ENCODE peak calls at places on chromosomes 12 and 14, in eight cellular contexts. One of them, this sample, is unnamed.

GRCh38 chr14:96586921-96587822 is 85.0 kb downstream of the PAPOLA start:
- DNase-seq in stomach: no peak
- DNase-seq in HepG2: no peak
- DNase-seq in suprapubic skin: no peak
- DNase-seq in sigmoid colon: peak
- DNase-seq in upper lobe of left lung: no peak
- DNase-seq in K562: no peak
- DNase-seq in GM12878: no peak
- DNase-seq in this sample: no peak

GRCh38 chr14:91277546-91278382 is 33.3 kb upstream of the GPR68 start:
- DNase-seq in stomach: no peak
- DNase-seq in HepG2: no peak
- DNase-seq in suprapubic skin: no peak
- DNase-seq in sigmoid colon: no peak
- DNase-seq in upper lobe of left lung: no peak
- DNase-seq in K562: no peak
- DNase-seq in GM12878: no peak
- DNase-seq in this sample: no peak

GRCh38 chr12:108619369-108620160 is 14.1 kb downstream of the SELPLG start:
- DNase-seq in stomach: no peak
- DNase-seq in HepG2: no peak
- DNase-seq in suprapubic skin: no peak
- DNase-seq in sigmoid colon: no peak
- DNase-seq in upper lobe of left lung: no peak
- DNase-seq in K562: no peak
- DNase-seq in GM12878: no peak
- DNase-seq in this sample: no peak

GRCh38 chr12:45285717-45286116 is 69.8 kb downstream of the ANO6 start:
- DNase-seq in stomach: no peak
- DNase-seq in HepG2: no peak
- DNase-seq in suprapubic skin: no peak
- DNase-seq in sigmoid colon: no peak
- DNase-seq in upper lobe of left lung: no peak
- DNase-seq in K562: peak
- DNase-seq in GM12878: no peak
- DNase-seq in this sample: no peak

GRCh38 chr14:50667491-50668007 is 557 bp downstream of the SAV1 start:
- DNase-seq in stomach: peak
- DNase-seq in HepG2: no peak
- DNase-seq in suprapubic skin: peak
- DNase-seq in sigmoid colon: peak
- DNase-seq in upper lobe of left lung: peak
- DNase-seq in K562: peak
- DNase-seq in GM12878: no peak
- DNase-seq in this sample: peak

GRCh38 chr14:61003571-61003970 is 22.5 kb downstream of the SLC38A6 start:
- DNase-seq in stomach: no peak
- DNase-seq in HepG2: no peak
- DNase-seq in suprapubic skin: no peak
- DNase-seq in sigmoid colon: no peak
- DNase-seq in upper lobe of left lung: no peak
- DNase-seq in K562: no peak
- DNase-seq in GM12878: no peak
- DNase-seq in this sample: no peak

GRCh38 chr14:104253223-104253822 is 114.9 kb downstream of the KIF26A start:
- DNase-seq in stomach: no peak
- DNase-seq in HepG2: no peak
- DNase-seq in suprapubic skin: no peak
- DNase-seq in sigmoid colon: no peak
- DNase-seq in upper lobe of left lung: peak
- DNase-seq in K562: no peak
- DNase-seq in GM12878: no peak
- DNase-seq in this sample: no peak

GRCh38 chr12:8541591-8541990 is 886 bp upstream of the CLEC4E start:
- DNase-seq in stomach: no peak
- DNase-seq in HepG2: no peak
- DNase-seq in suprapubic skin: no peak
- DNase-seq in sigmoid colon: no peak
- DNase-seq in upper lobe of left lung: no peak
- DNase-seq in K562: no peak
- DNase-seq in GM12878: no peak
- DNase-seq in this sample: no peak

GRCh38 chr14:90820958-90821357 is 4.7 kb upstream of the TTC7B start:
- DNase-seq in stomach: peak
- DNase-seq in HepG2: no peak
- DNase-seq in suprapubic skin: no peak
- DNase-seq in sigmoid colon: no peak
- DNase-seq in upper lobe of left lung: no peak
- DNase-seq in K562: no peak
- DNase-seq in GM12878: no peak
- DNase-seq in this sample: peak

GRCh38 chr12:86838709-86839108 is 582.5 kb upstream of the MGAT4C start:
- DNase-seq in stomach: no peak
- DNase-seq in HepG2: no peak
- DNase-seq in suprapubic skin: no peak
- DNase-seq in sigmoid colon: no peak
- DNase-seq in upper lobe of left lung: no peak
- DNase-seq in K562: no peak
- DNase-seq in GM12878: no peak
- DNase-seq in this sample: no peak

GRCh38 chr14:73759183-73759713 is 45.1 kb upstream of the PNMA1 start:
- DNase-seq in stomach: peak
- DNase-seq in HepG2: no peak
- DNase-seq in suprapubic skin: peak
- DNase-seq in sigmoid colon: peak
- DNase-seq in upper lobe of left lung: peak
- DNase-seq in K562: peak
- DNase-seq in GM12878: no peak
- DNase-seq in this sample: peak

GRCh38 chr12:51730745-51731144 is 117.8 kb downstream of the FIGNL2 start:
- DNase-seq in stomach: no peak
- DNase-seq in HepG2: no peak
- DNase-seq in suprapubic skin: no peak
- DNase-seq in sigmoid colon: no peak
- DNase-seq in upper lobe of left lung: no peak
- DNase-seq in K562: no peak
- DNase-seq in GM12878: no peak
- DNase-seq in this sample: no peak

GRCh38 chr12:104370989-104371870 is 67.7 kb downstream of the EID3 start:
- DNase-seq in stomach: no peak
- DNase-seq in HepG2: no peak
- DNase-seq in suprapubic skin: no peak
- DNase-seq in sigmoid colon: no peak
- DNase-seq in upper lobe of left lung: no peak
- DNase-seq in K562: no peak
- DNase-seq in GM12878: no peak
- DNase-seq in this sample: no peak

GRCh38 chr12:132986885-132987225 is 688 bp downstream of the ZNF26 start:
- DNase-seq in stomach: no peak
- DNase-seq in HepG2: peak
- DNase-seq in suprapubic skin: no peak
- DNase-seq in sigmoid colon: no peak
- DNase-seq in upper lobe of left lung: no peak
- DNase-seq in K562: no peak
- DNase-seq in GM12878: no peak
- DNase-seq in this sample: no peak

GRCh38 chr12:52390739-52391617 is 5.5 kb upstream of the KRT84 start:
- DNase-seq in stomach: no peak
- DNase-seq in HepG2: peak
- DNase-seq in suprapubic skin: no peak
- DNase-seq in sigmoid colon: peak
- DNase-seq in upper lobe of left lung: no peak
- DNase-seq in K562: peak
- DNase-seq in GM12878: no peak
- DNase-seq in this sample: peak

GRCh38 chr12:13343380-13343779 is 146.9 kb downstream of the EMP1 start:
- DNase-seq in stomach: no peak
- DNase-seq in HepG2: no peak
- DNase-seq in suprapubic skin: no peak
- DNase-seq in sigmoid colon: no peak
- DNase-seq in upper lobe of left lung: no peak
- DNase-seq in K562: no peak
- DNase-seq in GM12878: no peak
- DNase-seq in this sample: no peak

GRCh38 chr14:42715316-42715715 is 1108.6 kb downstream of the LRFN5 start:
- DNase-seq in stomach: no peak
- DNase-seq in HepG2: no peak
- DNase-seq in suprapubic skin: no peak
- DNase-seq in sigmoid colon: no peak
- DNase-seq in upper lobe of left lung: no peak
- DNase-seq in K562: no peak
- DNase-seq in GM12878: no peak
- DNase-seq in this sample: no peak

GRCh38 chr14:92960706-92961566 is 38.0 kb downstream of the CHGA start:
- DNase-seq in stomach: no peak
- DNase-seq in HepG2: no peak
- DNase-seq in suprapubic skin: no peak
- DNase-seq in sigmoid colon: no peak
- DNase-seq in upper lobe of left lung: no peak
- DNase-seq in K562: no peak
- DNase-seq in GM12878: no peak
- DNase-seq in this sample: no peak

GRCh38 chr12:22609501-22609900 is 15.5 kb upstream of the ETNK1 start:
- DNase-seq in stomach: no peak
- DNase-seq in HepG2: no peak
- DNase-seq in suprapubic skin: no peak
- DNase-seq in sigmoid colon: no peak
- DNase-seq in upper lobe of left lung: no peak
- DNase-seq in K562: no peak
- DNase-seq in GM12878: no peak
- DNase-seq in this sample: no peak

GRCh38 chr12:67091204-67091603 is 178.0 kb upstream of the CAND1 start:
- DNase-seq in stomach: no peak
- DNase-seq in HepG2: no peak
- DNase-seq in suprapubic skin: no peak
- DNase-seq in sigmoid colon: no peak
- DNase-seq in upper lobe of left lung: no peak
- DNase-seq in K562: no peak
- DNase-seq in GM12878: no peak
- DNase-seq in this sample: no peak

DNA sequence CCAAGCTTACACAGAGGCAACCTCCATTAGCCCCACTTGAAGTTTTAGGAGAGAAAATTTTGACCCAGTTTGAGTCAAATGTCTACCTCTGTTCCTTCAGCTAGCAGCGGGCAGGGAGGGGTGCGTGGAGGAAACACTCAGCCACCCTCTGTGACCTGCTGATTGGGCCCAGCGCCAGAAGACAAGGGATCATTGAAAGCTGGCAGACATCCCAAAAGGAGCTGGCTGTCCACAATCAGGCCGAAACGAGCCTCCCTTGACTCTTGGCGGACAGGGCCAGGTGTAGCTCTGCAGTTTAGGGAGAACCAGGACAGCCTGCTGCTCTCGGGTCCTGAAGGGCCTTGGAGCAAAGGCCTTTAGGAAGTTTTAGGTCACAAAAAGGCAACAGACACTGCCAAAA is 41.3 kb downstream of the CD9 start:
- DNase-seq in stomach: peak
- DNase-seq in HepG2: no peak
- DNase-seq in suprapubic skin: no peak
- DNase-seq in sigmoid colon: no peak
- DNase-seq in upper lobe of left lung: peak
- DNase-seq in K562: peak
- DNase-seq in GM12878: no peak
- DNase-seq in this sample: peak
- TF ChIP-seq POLR2AphosphoS5 in stomach: no peak
- TF ChIP-seq POLR2AphosphoS5 in HepG2: no peak
- TF ChIP-seq POLR2AphosphoS5 in suprapubic skin: no peak
- TF ChIP-seq POLR2AphosphoS5 in sigmoid colon: no peak
- TF ChIP-seq POLR2AphosphoS5 in upper lobe of left lung: peak
- TF ChIP-seq POLR2AphosphoS5 in K562: no peak
- TF ChIP-seq POLR2AphosphoS5 in GM12878: no peak
- TF ChIP-seq POLR2AphosphoS5 in this sample: no peak

GRCh38 chr14:56694609-56695008 is 115.0 kb downstream of the TMEM260 start:
- DNase-seq in stomach: no peak
- DNase-seq in HepG2: peak
- DNase-seq in suprapubic skin: no peak
- DNase-seq in sigmoid colon: no peak
- DNase-seq in upper lobe of left lung: no peak
- DNase-seq in K562: no peak
- DNase-seq in GM12878: no peak
- DNase-seq in this sample: no peak
- TF ChIP-seq EP300 in stomach: no peak
- TF ChIP-seq EP300 in HepG2: no peak
- TF ChIP-seq EP300 in suprapubic skin: no peak
- TF ChIP-seq EP300 in sigmoid colon: no peak
- TF ChIP-seq EP300 in upper lobe of left lung: no peak
- TF ChIP-seq EP300 in K562: no peak
- TF ChIP-seq EP300 in GM12878: no peak
- TF ChIP-seq EP300 in this sample: no peak

DNA sequence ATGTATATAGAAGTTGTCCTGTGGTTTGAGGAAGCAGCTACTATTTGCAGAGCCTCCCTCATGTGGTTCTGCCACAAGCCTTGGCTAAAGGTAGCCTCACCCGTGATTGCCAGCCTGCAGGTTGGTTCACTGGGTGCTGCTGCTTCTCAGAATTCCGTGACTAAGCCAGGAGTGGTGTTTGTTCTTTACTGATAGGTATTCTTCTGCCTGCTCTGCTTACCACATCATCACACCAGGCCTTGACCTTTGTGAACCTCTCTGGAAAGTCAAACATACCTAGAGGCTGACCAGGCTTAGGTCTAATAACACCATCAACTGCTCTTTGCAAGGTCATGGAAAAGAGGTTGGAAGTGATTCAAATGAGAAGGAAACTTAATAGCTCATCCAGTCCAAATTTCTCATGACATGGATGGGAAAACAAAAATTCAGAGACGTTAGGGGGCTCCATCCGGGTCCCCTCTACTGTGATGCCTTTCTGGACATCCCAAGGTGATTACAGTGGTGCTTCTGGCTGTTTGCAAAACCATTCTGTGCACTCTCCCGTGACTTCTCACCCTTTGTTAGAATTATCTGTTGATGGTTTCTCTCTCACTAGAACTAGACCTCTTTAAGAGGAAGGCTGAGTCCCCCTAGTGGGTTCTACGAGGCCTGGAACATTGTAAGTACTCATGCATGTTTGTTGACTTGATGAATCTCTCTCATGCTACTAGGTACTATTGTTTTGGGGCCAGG is 8.5 kb upstream of the SOCS2 start:
- DNase-seq in stomach: peak
- DNase-seq in HepG2: peak
- DNase-seq in suprapubic skin: no peak
- DNase-seq in sigmoid colon: no peak
- DNase-seq in upper lobe of left lung: peak
- DNase-seq in K562: peak
- DNase-seq in GM12878: no peak
- DNase-seq in this sample: no peak
- TF ChIP-seq POLR2A in stomach: no peak
- TF ChIP-seq POLR2A in HepG2: no peak
- TF ChIP-seq POLR2A in suprapubic skin: no peak
- TF ChIP-seq POLR2A in sigmoid colon: no peak
- TF ChIP-seq POLR2A in upper lobe of left lung: no peak
- TF ChIP-seq POLR2A in K562: no peak
- TF ChIP-seq POLR2A in GM12878: no peak
- TF ChIP-seq POLR2A in this sample: no peak

DNA sequence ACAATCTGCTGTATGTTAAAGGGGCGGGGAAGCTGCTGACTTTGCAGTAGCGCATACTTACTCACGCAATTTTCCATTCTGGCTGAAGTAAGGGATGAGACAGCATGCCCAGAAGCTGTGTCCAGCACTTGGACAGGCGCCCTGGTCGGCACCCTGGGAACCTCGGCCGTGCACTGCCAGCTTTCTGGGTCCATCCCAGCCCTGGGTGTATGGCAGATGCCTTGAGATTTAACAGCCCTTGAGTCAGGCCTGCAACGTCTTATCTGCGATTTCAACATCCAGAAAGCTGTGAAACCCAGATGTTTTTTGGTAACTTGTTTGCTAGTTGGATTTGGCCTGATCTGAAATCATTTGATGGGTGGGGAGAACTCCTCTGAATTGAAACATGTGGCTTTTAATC is 16.2 kb downstream of the EML1 start:
- DNase-seq in stomach: no peak
- DNase-seq in HepG2: no peak
- DNase-seq in suprapubic skin: peak
- DNase-seq in sigmoid colon: peak
- DNase-seq in upper lobe of left lung: no peak
- DNase-seq in K562: no peak
- DNase-seq in GM12878: no peak
- DNase-seq in this sample: peak
- TF ChIP-seq POLR2AphosphoS5 in stomach: peak
- TF ChIP-seq POLR2AphosphoS5 in HepG2: no peak
- TF ChIP-seq POLR2AphosphoS5 in suprapubic skin: no peak
- TF ChIP-seq POLR2AphosphoS5 in sigmoid colon: peak
- TF ChIP-seq POLR2AphosphoS5 in upper lobe of left lung: no peak
- TF ChIP-seq POLR2AphosphoS5 in K562: no peak
- TF ChIP-seq POLR2AphosphoS5 in GM12878: no peak
- TF ChIP-seq POLR2AphosphoS5 in this sample: peak